ENCODE peak calls at places on chromosomes 12 and 14, in four cellular contexts. One of them, this sample, is unnamed.

GRCh38 chr12:92049403-92049802 is 96.2 kb downstream of the BTG1 start:
- DNase-seq in vagina: no peak
- DNase-seq in H54: no peak
- DNase-seq in cardiac fibroblast: no peak
- DNase-seq in this sample: no peak

GRCh38 chr14:99672506-99673327 is 11.4 kb upstream of the CYP46A1 start:
- DNase-seq in vagina: no peak
- DNase-seq in H54: peak; percentile 55
- DNase-seq in cardiac fibroblast: no peak
- DNase-seq in this sample: no peak

GRCh38 chr12:93664573-93665138 is 12.5 kb upstream of the CRADD start:
- DNase-seq in vagina: no peak
- DNase-seq in H54: no peak
- DNase-seq in cardiac fibroblast: peak; percentile 71
- DNase-seq in this sample: no peak

GRCh38 chr12:12266873-12267634 is at the start of gene LRP6:
- DNase-seq in vagina: no peak
- DNase-seq in H54: peak; percentile 86
- DNase-seq in cardiac fibroblast: peak; percentile 96
- DNase-seq in this sample: peak; percentile 72

GRCh38 chr12:13234045-13234641 is 37.6 kb downstream of the EMP1 start:
- DNase-seq in vagina: no peak
- DNase-seq in H54: peak; percentile 26
- DNase-seq in cardiac fibroblast: peak; percentile 82
- DNase-seq in this sample: peak; percentile 16

GRCh38 chr12:20653871-20654270 is 41.3 kb upstream of the SLCO1C1 start:
- DNase-seq in vagina: no peak
- DNase-seq in H54: no peak
- DNase-seq in cardiac fibroblast: peak; percentile 33
- DNase-seq in this sample: no peak

GRCh38 chr12:131806654-131807053 is 21.5 kb upstream of the MMP17 start:
- DNase-seq in vagina: no peak
- DNase-seq in H54: no peak
- DNase-seq in cardiac fibroblast: no peak
- DNase-seq in this sample: no peak

GRCh38 chr14:92844220-92844619 is 50.1 kb downstream of the GOLGA5 start:
- DNase-seq in vagina: no peak
- DNase-seq in H54: no peak
- DNase-seq in cardiac fibroblast: peak; percentile 27
- DNase-seq in this sample: no peak

GRCh38 chr12:72747460-72747859 is 475.3 kb downstream of the TRHDE start:
- DNase-seq in vagina: no peak
- DNase-seq in H54: no peak
- DNase-seq in cardiac fibroblast: peak; percentile 59
- DNase-seq in this sample: no peak

GRCh38 chr14:64649383-64649998 is 54.7 kb upstream of the PLEKHG3 start:
- DNase-seq in vagina: no peak
- DNase-seq in H54: no peak
- DNase-seq in cardiac fibroblast: peak; percentile 86
- DNase-seq in this sample: no peak

GRCh38 chr12:100926669-100927248 is 132.2 kb downstream of the ANO4 start:
- DNase-seq in vagina: no peak
- DNase-seq in H54: no peak
- DNase-seq in cardiac fibroblast: peak; percentile 20
- DNase-seq in this sample: peak; percentile 13

GRCh38 chr12:93022603-93023340 is 93.7 kb upstream of the EEA1 start:
- DNase-seq in vagina: no peak
- DNase-seq in H54: no peak
- DNase-seq in cardiac fibroblast: peak; percentile 11
- DNase-seq in this sample: no peak

GRCh38 chr12:19892186-19892585 is 452.9 kb downstream of the AEBP2 start:
- DNase-seq in vagina: no peak
- DNase-seq in H54: no peak
- DNase-seq in cardiac fibroblast: no peak
- DNase-seq in this sample: no peak

GRCh38 chr12:31985832-31986231 is 26.6 kb downstream of the RESF1 start:
- DNase-seq in vagina: no peak
- DNase-seq in H54: no peak
- DNase-seq in cardiac fibroblast: no peak
- DNase-seq in this sample: no peak

GRCh38 chr12:54341343-54341742 is 16.4 kb downstream of the COPZ1 start:
- DNase-seq in vagina: no peak
- DNase-seq in H54: no peak
- DNase-seq in cardiac fibroblast: no peak
- DNase-seq in this sample: no peak

GRCh38 chr12:32229971-32230606 is 123.4 kb downstream of the BICD1 start:
- DNase-seq in vagina: no peak
- DNase-seq in H54: no peak
- DNase-seq in cardiac fibroblast: no peak
- DNase-seq in this sample: no peak

GRCh38 chr12:104137902-104138746 is at the start of gene NFYB:
- DNase-seq in vagina: no peak
- DNase-seq in H54: peak; percentile 98
- DNase-seq in cardiac fibroblast: peak; percentile 97
- DNase-seq in this sample: peak; percentile 90

GRCh38 chr12:132774159-132774558 is 12.5 kb upstream of the ANKLE2 start:
- DNase-seq in vagina: no peak
- DNase-seq in H54: no peak
- DNase-seq in cardiac fibroblast: no peak
- DNase-seq in this sample: no peak

GRCh38 chr14:100019156-100019882 is 45.9 kb upstream of the EVL start:
- DNase-seq in vagina: no peak
- DNase-seq in H54: no peak
- DNase-seq in cardiac fibroblast: peak; percentile 51
- DNase-seq in this sample: no peak

GRCh38 chr14:39268393-39268792 is 34.7 kb downstream of the MIA2 start:
- DNase-seq in vagina: no peak
- DNase-seq in H54: no peak
- DNase-seq in cardiac fibroblast: peak; percentile 17
- DNase-seq in this sample: peak; percentile 13

GRCh38 chr12:97275261-97276197 is 187.1 kb upstream of the RMST start:
- DNase-seq in vagina: no peak
- DNase-seq in H54: no peak
- DNase-seq in cardiac fibroblast: no peak
- DNase-seq in this sample: no peak

GRCh38 chr12:29543036-29543435 is 45.5 kb upstream of the OVCH1 start:
- DNase-seq in vagina: no peak
- DNase-seq in H54: no peak
- DNase-seq in cardiac fibroblast: no peak
- DNase-seq in this sample: no peak

GRCh38 chr14:64208261-64208660 is 85.9 kb downstream of the ESR2 start:
- DNase-seq in vagina: no peak
- DNase-seq in H54: no peak
- DNase-seq in cardiac fibroblast: no peak
- DNase-seq in this sample: no peak

GRCh38 chr12:112368856-112369255 is 13.4 kb downstream of the HECTD4 start:
- DNase-seq in vagina: no peak
- DNase-seq in H54: no peak
- DNase-seq in cardiac fibroblast: peak; percentile 15
- DNase-seq in this sample: no peak

GRCh38 chr12:111444706-111445310 is 39.1 kb downstream of the SH2B3 start:
- DNase-seq in vagina: peak; percentile 95
- DNase-seq in H54: no peak
- DNase-seq in cardiac fibroblast: no peak
- DNase-seq in this sample: no peak

GRCh38 chr12:43210437-43211197 is 341.4 kb downstream of the ADAMTS20 start:
- DNase-seq in vagina: no peak
- DNase-seq in H54: peak; percentile 4
- DNase-seq in cardiac fibroblast: peak; percentile 85
- DNase-seq in this sample: peak; percentile 46

GRCh38 chr12:81644503-81644902 is 114.6 kb downstream of the PPFIA2 start:
- DNase-seq in vagina: no peak
- DNase-seq in H54: no peak
- DNase-seq in cardiac fibroblast: peak; percentile 66
- DNase-seq in this sample: peak; percentile 31

GRCh38 chr14:26794731-26795130 is 196.9 kb upstream of the NOVA1 start:
- DNase-seq in vagina: no peak
- DNase-seq in H54: no peak
- DNase-seq in cardiac fibroblast: peak; percentile 76
- DNase-seq in this sample: peak; percentile 5

GRCh38 chr12:31507966-31508365 is 83.0 kb downstream of the DENND5B start:
- DNase-seq in vagina: no peak
- DNase-seq in H54: no peak
- DNase-seq in cardiac fibroblast: peak; percentile 75
- DNase-seq in this sample: no peak

GRCh38 chr12:66829660-66830325 is 150.9 kb upstream of the GRIP1 start:
- DNase-seq in vagina: no peak
- DNase-seq in H54: no peak
- DNase-seq in cardiac fibroblast: no peak
- DNase-seq in this sample: no peak

GRCh38 chr12:14774074-14774943 is 29.0 kb downstream of the WBP11 start:
- DNase-seq in vagina: peak; percentile 99
- DNase-seq in H54: no peak
- DNase-seq in cardiac fibroblast: peak; percentile 98
- DNase-seq in this sample: peak; percentile 90

GRCh38 chr14:103057372-103058208 is at the start of gene CDC42BPB:
- DNase-seq in vagina: no peak
- DNase-seq in H54: peak; percentile 94
- DNase-seq in cardiac fibroblast: peak; percentile 87
- DNase-seq in this sample: peak; percentile 70

GRCh38 chr14:83548061-83548839 is 1981.7 kb upstream of the FLRT2 start:
- DNase-seq in vagina: no peak
- DNase-seq in H54: no peak
- DNase-seq in cardiac fibroblast: no peak
- DNase-seq in this sample: no peak

GRCh38 chr12:49098035-49098451 is 3.4 kb upstream of the DHH start:
- DNase-seq in vagina: no peak
- DNase-seq in H54: no peak
- DNase-seq in cardiac fibroblast: peak; percentile 58
- DNase-seq in this sample: no peak

GRCh38 chr14:90388437-90388836 is 8.4 kb upstream of the CALM1 start:
- DNase-seq in vagina: no peak
- DNase-seq in H54: peak; percentile 78
- DNase-seq in cardiac fibroblast: peak; percentile 88
- DNase-seq in this sample: peak; percentile 56

GRCh38 chr12:94074216-94074969 is 74.0 kb upstream of the PLXNC1 start:
- DNase-seq in vagina: no peak
- DNase-seq in H54: no peak
- DNase-seq in cardiac fibroblast: no peak
- DNase-seq in this sample: no peak